ENCODE peak calls at places on chromosomes 16 and 17, in four cellular contexts. One of them, this sample, is unnamed.

GRCh38 chr17:74199306-74200092 is 4.0 kb upstream of the RPL38 start:
- DNase-seq in non-pigmented ciliary epithelial cell: no peak
- DNase-seq in NCI-H2081: peak
- DNase-seq in stimulated activated CD4-positive, alpha-beta T cell treated with anti-CD3 and anti-CD28 coated beads, Interleukin-1b, Interleukin-23, amount 100 ng/mL, for 24 hours: no peak
- DNase-seq in this sample: peak

GRCh38 chr16:3950343-3951193 is 70.1 kb upstream of the CREBBP start:
- DNase-seq in stimulated activated CD4-positive, alpha-beta T cell treated with anti-CD3 and anti-CD28 coated beads, Interleukin-1b, Interleukin-23, amount 100 ng/mL, for 24 hours: no peak
- DNase-seq in non-pigmented ciliary epithelial cell: peak
- DNase-seq in NCI-H2081: no peak
- DNase-seq in this sample: peak

GRCh38 chr17:67571478-67571877 is 146.3 kb upstream of the NOL11 start:
- DNase-seq in stimulated activated CD4-positive, alpha-beta T cell treated with anti-CD3 and anti-CD28 coated beads, Interleukin-1b, Interleukin-23, amount 100 ng/mL, for 24 hours: no peak
- DNase-seq in non-pigmented ciliary epithelial cell: no peak
- DNase-seq in NCI-H2081: no peak
- DNase-seq in this sample: no peak

GRCh38 chr16:66226762-66227161 is 139.7 kb upstream of the CDH5 start:
- DNase-seq in non-pigmented ciliary epithelial cell: no peak
- DNase-seq in NCI-H2081: no peak
- DNase-seq in stimulated activated CD4-positive, alpha-beta T cell treated with anti-CD3 and anti-CD28 coated beads, Interleukin-1b, Interleukin-23, amount 100 ng/mL, for 24 hours: no peak
- DNase-seq in this sample: no peak

GRCh38 chr17:16877102-16877501 is 94.8 kb downstream of the TNFRSF13B start:
- DNase-seq in non-pigmented ciliary epithelial cell: no peak
- DNase-seq in stimulated activated CD4-positive, alpha-beta T cell treated with anti-CD3 and anti-CD28 coated beads, Interleukin-1b, Interleukin-23, amount 100 ng/mL, for 24 hours: no peak
- DNase-seq in NCI-H2081: no peak
- DNase-seq in this sample: no peak

GRCh38 chr17:78674595-78675315 is 97.6 kb upstream of the DNAH17 start:
- DNase-seq in non-pigmented ciliary epithelial cell: no peak
- DNase-seq in stimulated activated CD4-positive, alpha-beta T cell treated with anti-CD3 and anti-CD28 coated beads, Interleukin-1b, Interleukin-23, amount 100 ng/mL, for 24 hours: no peak
- DNase-seq in NCI-H2081: no peak
- DNase-seq in this sample: no peak

GRCh38 chr17:49624896-49625295 is 49.2 kb downstream of the NXPH3 start:
- DNase-seq in stimulated activated CD4-positive, alpha-beta T cell treated with anti-CD3 and anti-CD28 coated beads, Interleukin-1b, Interleukin-23, amount 100 ng/mL, for 24 hours: no peak
- DNase-seq in non-pigmented ciliary epithelial cell: no peak
- DNase-seq in NCI-H2081: no peak
- DNase-seq in this sample: peak

GRCh38 chr17:6166492-6167179 is 96.5 kb downstream of the WSCD1 start:
- DNase-seq in NCI-H2081: no peak
- DNase-seq in stimulated activated CD4-positive, alpha-beta T cell treated with anti-CD3 and anti-CD28 coated beads, Interleukin-1b, Interleukin-23, amount 100 ng/mL, for 24 hours: no peak
- DNase-seq in non-pigmented ciliary epithelial cell: no peak
- DNase-seq in this sample: no peak

GRCh38 chr16:19884021-19884485 is 595 bp downstream of the GPRC5B start:
- DNase-seq in non-pigmented ciliary epithelial cell: no peak
- DNase-seq in NCI-H2081: no peak
- DNase-seq in stimulated activated CD4-positive, alpha-beta T cell treated with anti-CD3 and anti-CD28 coated beads, Interleukin-1b, Interleukin-23, amount 100 ng/mL, for 24 hours: no peak
- DNase-seq in this sample: no peak

GRCh38 chr17:46984892-46985291 is 5.8 kb upstream of the RPRML start:
- DNase-seq in stimulated activated CD4-positive, alpha-beta T cell treated with anti-CD3 and anti-CD28 coated beads, Interleukin-1b, Interleukin-23, amount 100 ng/mL, for 24 hours: no peak
- DNase-seq in NCI-H2081: peak
- DNase-seq in non-pigmented ciliary epithelial cell: no peak
- DNase-seq in this sample: no peak

GRCh38 chr16:66399031-66399430 is 28.1 kb upstream of the BEAN1 start:
- DNase-seq in non-pigmented ciliary epithelial cell: no peak
- DNase-seq in stimulated activated CD4-positive, alpha-beta T cell treated with anti-CD3 and anti-CD28 coated beads, Interleukin-1b, Interleukin-23, amount 100 ng/mL, for 24 hours: no peak
- DNase-seq in NCI-H2081: no peak
- DNase-seq in this sample: no peak

GRCh38 chr17:79263191-79263590 is 188.6 kb downstream of the ENGASE start:
- DNase-seq in non-pigmented ciliary epithelial cell: no peak
- DNase-seq in stimulated activated CD4-positive, alpha-beta T cell treated with anti-CD3 and anti-CD28 coated beads, Interleukin-1b, Interleukin-23, amount 100 ng/mL, for 24 hours: no peak
- DNase-seq in NCI-H2081: no peak
- DNase-seq in this sample: no peak

GRCh38 chr17:36755586-36755985 is 154.2 kb downstream of the MRM1 start:
- DNase-seq in non-pigmented ciliary epithelial cell: no peak
- DNase-seq in NCI-H2081: peak
- DNase-seq in stimulated activated CD4-positive, alpha-beta T cell treated with anti-CD3 and anti-CD28 coated beads, Interleukin-1b, Interleukin-23, amount 100 ng/mL, for 24 hours: no peak
- DNase-seq in this sample: no peak

GRCh38 chr16:30185141-30185682 is 1.8 kb downstream of the CORO1A start:
- DNase-seq in non-pigmented ciliary epithelial cell: no peak
- DNase-seq in NCI-H2081: no peak
- DNase-seq in stimulated activated CD4-positive, alpha-beta T cell treated with anti-CD3 and anti-CD28 coated beads, Interleukin-1b, Interleukin-23, amount 100 ng/mL, for 24 hours: no peak
- DNase-seq in this sample: no peak

GRCh38 chr16:23466162-23466885 is 13.3 kb upstream of the COG7 start:
- DNase-seq in stimulated activated CD4-positive, alpha-beta T cell treated with anti-CD3 and anti-CD28 coated beads, Interleukin-1b, Interleukin-23, amount 100 ng/mL, for 24 hours: no peak
- DNase-seq in non-pigmented ciliary epithelial cell: peak
- DNase-seq in NCI-H2081: no peak
- DNase-seq in this sample: peak

GRCh38 chr17:19578545-19578944 is 44.9 kb downstream of the SLC47A1 start:
- DNase-seq in NCI-H2081: no peak
- DNase-seq in non-pigmented ciliary epithelial cell: no peak
- DNase-seq in stimulated activated CD4-positive, alpha-beta T cell treated with anti-CD3 and anti-CD28 coated beads, Interleukin-1b, Interleukin-23, amount 100 ng/mL, for 24 hours: no peak
- DNase-seq in this sample: no peak

GRCh38 chr16:946048-946395 is 24.8 kb downstream of the LMF1 start:
- DNase-seq in non-pigmented ciliary epithelial cell: no peak
- DNase-seq in NCI-H2081: no peak
- DNase-seq in stimulated activated CD4-positive, alpha-beta T cell treated with anti-CD3 and anti-CD28 coated beads, Interleukin-1b, Interleukin-23, amount 100 ng/mL, for 24 hours: no peak
- DNase-seq in this sample: no peak

GRCh38 chr17:70172921-70173320 is 3.6 kb downstream of the KCNJ2 start:
- DNase-seq in stimulated activated CD4-positive, alpha-beta T cell treated with anti-CD3 and anti-CD28 coated beads, Interleukin-1b, Interleukin-23, amount 100 ng/mL, for 24 hours: no peak
- DNase-seq in NCI-H2081: no peak
- DNase-seq in non-pigmented ciliary epithelial cell: no peak
- DNase-seq in this sample: peak

GRCh38 chr17:1491406-1492248 is 859 bp downstream of the MYO1C start:
- DNase-seq in non-pigmented ciliary epithelial cell: no peak
- DNase-seq in stimulated activated CD4-positive, alpha-beta T cell treated with anti-CD3 and anti-CD28 coated beads, Interleukin-1b, Interleukin-23, amount 100 ng/mL, for 24 hours: no peak
- DNase-seq in NCI-H2081: peak
- DNase-seq in this sample: peak

GRCh38 chr16:48932216-48932855 is 322.4 kb upstream of the N4BP1 start:
- DNase-seq in NCI-H2081: no peak
- DNase-seq in stimulated activated CD4-positive, alpha-beta T cell treated with anti-CD3 and anti-CD28 coated beads, Interleukin-1b, Interleukin-23, amount 100 ng/mL, for 24 hours: no peak
- DNase-seq in non-pigmented ciliary epithelial cell: no peak
- DNase-seq in this sample: no peak

GRCh38 chr17:31286587-31286986 is 10.5 kb downstream of the OMG start:
- DNase-seq in stimulated activated CD4-positive, alpha-beta T cell treated with anti-CD3 and anti-CD28 coated beads, Interleukin-1b, Interleukin-23, amount 100 ng/mL, for 24 hours: no peak
- DNase-seq in NCI-H2081: no peak
- DNase-seq in non-pigmented ciliary epithelial cell: no peak
- DNase-seq in this sample: no peak

GRCh38 chr17:65750166-65750565 is 188.7 kb upstream of the AXIN2 start:
- DNase-seq in non-pigmented ciliary epithelial cell: no peak
- DNase-seq in stimulated activated CD4-positive, alpha-beta T cell treated with anti-CD3 and anti-CD28 coated beads, Interleukin-1b, Interleukin-23, amount 100 ng/mL, for 24 hours: no peak
- DNase-seq in NCI-H2081: no peak
- DNase-seq in this sample: no peak

GRCh38 chr17:42072323-42073187 is 22.2 kb upstream of the C17orf113 start:
- DNase-seq in NCI-H2081: no peak
- DNase-seq in non-pigmented ciliary epithelial cell: no peak
- DNase-seq in stimulated activated CD4-positive, alpha-beta T cell treated with anti-CD3 and anti-CD28 coated beads, Interleukin-1b, Interleukin-23, amount 100 ng/mL, for 24 hours: no peak
- DNase-seq in this sample: peak

GRCh38 chr16:68079616-68080344 is 5.4 kb upstream of the NFATC3 start:
- DNase-seq in non-pigmented ciliary epithelial cell: no peak
- DNase-seq in stimulated activated CD4-positive, alpha-beta T cell treated with anti-CD3 and anti-CD28 coated beads, Interleukin-1b, Interleukin-23, amount 100 ng/mL, for 24 hours: no peak
- DNase-seq in NCI-H2081: no peak
- DNase-seq in this sample: no peak

GRCh38 chr16:89319883-89320716 is 102.6 kb downstream of the ZNF778 start:
- DNase-seq in stimulated activated CD4-positive, alpha-beta T cell treated with anti-CD3 and anti-CD28 coated beads, Interleukin-1b, Interleukin-23, amount 100 ng/mL, for 24 hours: no peak
- DNase-seq in NCI-H2081: no peak
- DNase-seq in non-pigmented ciliary epithelial cell: no peak
- DNase-seq in this sample: peak

GRCh38 chr17:12673788-12674187 is 8.1 kb downstream of the MYOCD start:
- DNase-seq in stimulated activated CD4-positive, alpha-beta T cell treated with anti-CD3 and anti-CD28 coated beads, Interleukin-1b, Interleukin-23, amount 100 ng/mL, for 24 hours: no peak
- DNase-seq in non-pigmented ciliary epithelial cell: no peak
- DNase-seq in NCI-H2081: no peak
- DNase-seq in this sample: peak

GRCh38 chr17:46163316-46163715 is 29.9 kb downstream of the KANSL1 start:
- DNase-seq in stimulated activated CD4-positive, alpha-beta T cell treated with anti-CD3 and anti-CD28 coated beads, Interleukin-1b, Interleukin-23, amount 100 ng/mL, for 24 hours: no peak
- DNase-seq in NCI-H2081: no peak
- DNase-seq in non-pigmented ciliary epithelial cell: no peak
- DNase-seq in this sample: no peak

GRCh38 chr17:48835971-48836370 is 5.1 kb downstream of the CALCOCO2 start:
- DNase-seq in stimulated activated CD4-positive, alpha-beta T cell treated with anti-CD3 and anti-CD28 coated beads, Interleukin-1b, Interleukin-23, amount 100 ng/mL, for 24 hours: no peak
- DNase-seq in non-pigmented ciliary epithelial cell: no peak
- DNase-seq in NCI-H2081: no peak
- DNase-seq in this sample: no peak

GRCh38 chr16:12126091-12126806 is 149.7 kb downstream of the SNX29 start:
- DNase-seq in non-pigmented ciliary epithelial cell: no peak
- DNase-seq in NCI-H2081: no peak
- DNase-seq in stimulated activated CD4-positive, alpha-beta T cell treated with anti-CD3 and anti-CD28 coated beads, Interleukin-1b, Interleukin-23, amount 100 ng/mL, for 24 hours: no peak
- DNase-seq in this sample: no peak

GRCh38 chr17:51064061-51064735 is 56.5 kb downstream of the SPAG9 start:
- DNase-seq in non-pigmented ciliary epithelial cell: no peak
- DNase-seq in stimulated activated CD4-positive, alpha-beta T cell treated with anti-CD3 and anti-CD28 coated beads, Interleukin-1b, Interleukin-23, amount 100 ng/mL, for 24 hours: no peak
- DNase-seq in NCI-H2081: no peak
- DNase-seq in this sample: no peak

GRCh38 chr17:55398689-55399088 is 22.9 kb downstream of the MMD start:
- DNase-seq in NCI-H2081: no peak
- DNase-seq in stimulated activated CD4-positive, alpha-beta T cell treated with anti-CD3 and anti-CD28 coated beads, Interleukin-1b, Interleukin-23, amount 100 ng/mL, for 24 hours: no peak
- DNase-seq in non-pigmented ciliary epithelial cell: no peak
- DNase-seq in this sample: no peak

GRCh38 chr17:6924121-6924676 is 71.7 kb upstream of the ALOX12 start:
- DNase-seq in NCI-H2081: no peak
- DNase-seq in non-pigmented ciliary epithelial cell: no peak
- DNase-seq in stimulated activated CD4-positive, alpha-beta T cell treated with anti-CD3 and anti-CD28 coated beads, Interleukin-1b, Interleukin-23, amount 100 ng/mL, for 24 hours: no peak
- DNase-seq in this sample: no peak

This sample was measured in GM03348.